ENCODE peak calls at places on chromosomes 13 and 19, in six cellular contexts. K, C, V, D, L and X are unnamed samples.
A peak's percentile ranks its signal among the peaks of the same experiment; 100 is the strongest.

GRCh38 chr13:79406597-79406908 is 498 bp upstream of the RBM26 start:
- DNase-seq in K (no peak), C (no peak), V (no peak), D (no peak), L (no peak), X (no peak)

GRCh38 chr19:20787766-20788165 is 11.7 kb downstream of the ZNF66 start:
- DNase-seq in K (no peak), C (no peak), V (no peak), D (no peak), L (no peak), X (peak; percentile 18)

GRCh38 chr13:72384879-72385278 is 342.6 kb downstream of the MZT1 start:
- DNase-seq in K (peak; percentile 13), C (no peak), V (peak; percentile 40), D (no peak), L (no peak), X (peak; percentile 75)

GRCh38 chr19:38702278-38702677 is 42.0 kb downstream of the CAPN12 start:
- DNase-seq in K (no peak), C (no peak), V (no peak), D (no peak), L (no peak), X (no peak)

GRCh38 chr13:111325146-111325890 is 4.9 kb downstream of the TEX29 start:
- DNase-seq in K (no peak), C (no peak), V (no peak), D (no peak), L (no peak), X (no peak)

GRCh38 chr13:28478127-28478526 is 16.8 kb downstream of the FLT1 start:
- DNase-seq in K (no peak), C (no peak), V (peak; percentile 73), D (no peak), L (no peak), X (no peak)

GRCh38 chr13:21117104-21117809 is 55.9 kb upstream of the LATS2 start:
- DNase-seq in K (no peak), C (no peak), V (no peak), D (no peak), L (no peak), X (no peak)

GRCh38 chr13:59750860-59751259 is 412.9 kb downstream of the DIAPH3 start:
- DNase-seq in K (peak; percentile 66), C (no peak), V (peak; percentile 72), D (no peak), L (no peak), X (peak; percentile 32)

GRCh38 chr13:94154362-94154761 is 325.1 kb downstream of the DCT start:
- DNase-seq in K (no peak), C (peak; percentile 40), V (no peak), D (peak; percentile 44), L (no peak), X (peak; percentile 32)

GRCh38 chr19:1455336-1456120 is 5.6 kb downstream of the APC2 start:
- DNase-seq in K (peak; percentile 46), C (peak; percentile 67), V (peak; percentile 54), D (no peak), L (no peak), X (peak; percentile 61)

GRCh38 chr13:43229506-43229905 is 206.1 kb downstream of the DNAJC15 start:
- DNase-seq in K (no peak), C (no peak), V (peak; percentile 85), D (no peak), L (no peak), X (no peak)

GRCh38 chr13:35716186-35716585 is 239.7 kb upstream of the MAB21L1 start:
- DNase-seq in K (peak; percentile 47), C (no peak), V (no peak), D (no peak), L (no peak), X (no peak)

GRCh38 chr13:24032674-24033073 is 127.8 kb upstream of the SPATA13 start:
- DNase-seq in K (no peak), C (no peak), V (no peak), D (no peak), L (no peak), X (no peak)

GRCh38 chr19:6723108-6723618 is 2.7 kb upstream of the C3 start:
- DNase-seq in K (peak; percentile 60), C (no peak), V (peak; percentile 24), D (no peak), L (no peak), X (peak; percentile 51)

GRCh38 chr19:6723738-6724137 is 3.3 kb upstream of the C3 start:
- DNase-seq in K (no peak), C (no peak), V (no peak), D (no peak), L (no peak), X (no peak)

GRCh38 chr19:6724631-6725185 is 4.3 kb upstream of the C3 start:
- DNase-seq in K (no peak), C (no peak), V (no peak), D (no peak), L (no peak), X (no peak)

GRCh38 chr19:6728346-6728745 is 7.9 kb upstream of the C3 start:
- DNase-seq in K (no peak), C (no peak), V (no peak), D (no peak), L (no peak), X (no peak)

DNA sequence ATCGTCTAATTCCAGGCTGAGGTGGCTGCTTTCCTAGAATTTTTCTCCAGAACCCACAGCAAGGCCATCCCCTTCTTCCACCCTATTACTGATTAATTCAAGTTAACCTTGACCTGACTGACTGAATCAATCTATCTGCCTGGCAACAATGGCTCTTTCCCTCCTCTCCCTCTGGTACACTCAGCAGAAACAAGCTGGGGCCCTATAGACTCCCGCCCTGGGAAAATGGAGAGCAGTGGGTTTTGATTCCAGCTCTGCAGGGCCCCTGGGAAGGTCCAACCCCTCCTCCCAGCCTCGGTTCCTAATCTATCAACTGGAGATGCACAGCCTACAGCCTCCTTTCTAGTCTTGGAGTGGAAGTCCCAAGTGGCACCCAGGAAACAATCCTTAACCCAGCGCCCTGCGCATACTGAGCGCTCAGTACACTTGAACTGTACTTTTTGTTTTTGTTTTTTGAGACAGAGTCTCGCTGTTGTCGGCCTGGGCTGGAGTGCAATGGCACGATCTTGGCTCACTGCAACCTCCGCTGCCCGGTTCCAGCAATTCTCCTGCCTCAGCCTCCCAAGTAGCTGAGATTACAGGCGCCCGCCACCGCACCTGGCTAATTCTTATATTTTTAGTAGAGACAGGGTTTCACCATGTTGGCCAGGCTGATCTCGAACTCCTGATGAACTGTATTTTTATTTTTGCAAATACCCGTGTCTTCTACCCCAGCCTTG is 5.2 kb upstream of the C3 start:
- DNase-seq in K (no peak), C (no peak), V (no peak), D (no peak), L (no peak), X (no peak)
- H3K4me1 ChIP-seq in K (peaks cover 25% of the 10 kb centered on the region), C (peaks cover 67% of the 10 kb centered on the region), V (peaks cover 23% of the 10 kb centered on the region), D (peaks cover 7% of the 10 kb centered on the region), L (no peaks in the 10 kb centered on the region), X (peaks cover 19% of the 10 kb centered on the region)

GRCh38 chr13:75410207-75410606 is 71.8 kb downstream of the TBC1D4 start:
- DNase-seq in K (no peak), C (no peak), V (no peak), D (no peak), L (no peak), X (no peak)

GRCh38 chr13:75404721-75405120 is 77.2 kb downstream of the TBC1D4 start:
- DNase-seq in K (no peak), C (no peak), V (no peak), D (no peak), L (no peak), X (no peak)

GRCh38 chr13:75407998-75408397 is 74.0 kb downstream of the TBC1D4 start:
- DNase-seq in K (no peak), C (no peak), V (no peak), D (no peak), L (no peak), X (no peak)

GRCh38 chr13:75405976-75406703 is 75.8 kb downstream of the TBC1D4 start:
- DNase-seq in K (no peak), C (no peak), V (peak; percentile 61), D (no peak), L (no peak), X (no peak)

GRCh38 chr13:75407473-75407872 is 74.5 kb downstream of the TBC1D4 start:
- DNase-seq in K (no peak), C (no peak), V (no peak), D (no peak), L (no peak), X (no peak)
- H3K4me1 ChIP-seq in K (no peaks in the 10 kb centered on the region), C (no peaks in the 10 kb centered on the region), V (peaks cover 3% of the 10 kb centered on the region), D (no peaks in the 10 kb centered on the region), L (peaks cover 43% of the 10 kb centered on the region), X (no peaks in the 10 kb centered on the region)

DNA sequence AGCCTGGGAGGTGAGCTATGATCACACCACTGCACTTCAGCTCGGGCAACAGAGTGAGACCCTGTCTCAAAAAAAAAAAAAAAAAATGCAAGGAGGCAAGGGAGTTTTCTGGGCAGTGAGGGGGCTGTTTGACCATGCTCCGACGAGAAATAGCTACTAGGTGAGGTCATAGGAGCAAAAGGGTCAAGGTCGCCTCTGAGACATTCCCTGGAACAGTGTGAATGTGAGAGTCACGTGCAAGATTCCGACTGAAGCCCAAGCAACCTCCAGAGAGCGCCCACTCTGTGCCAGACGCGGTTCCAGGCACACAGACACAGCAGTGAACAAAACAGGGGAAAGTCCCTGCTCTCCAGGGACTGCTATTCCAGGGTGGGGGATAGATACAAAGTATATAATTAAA is 2.5 kb downstream of the ZNRF4 start:
- DNase-seq in K (no peak), C (no peak), V (no peak), D (no peak), L (no peak), X (no peak)
- H3K4me1 ChIP-seq in K (no peaks in the 10 kb centered on the region), C (no peaks in the 10 kb centered on the region), V (peaks cover 2% of the 10 kb centered on the region), D (no peaks in the 10 kb centered on the region), L (no peaks in the 10 kb centered on the region), X (no peaks in the 10 kb centered on the region)

DNA sequence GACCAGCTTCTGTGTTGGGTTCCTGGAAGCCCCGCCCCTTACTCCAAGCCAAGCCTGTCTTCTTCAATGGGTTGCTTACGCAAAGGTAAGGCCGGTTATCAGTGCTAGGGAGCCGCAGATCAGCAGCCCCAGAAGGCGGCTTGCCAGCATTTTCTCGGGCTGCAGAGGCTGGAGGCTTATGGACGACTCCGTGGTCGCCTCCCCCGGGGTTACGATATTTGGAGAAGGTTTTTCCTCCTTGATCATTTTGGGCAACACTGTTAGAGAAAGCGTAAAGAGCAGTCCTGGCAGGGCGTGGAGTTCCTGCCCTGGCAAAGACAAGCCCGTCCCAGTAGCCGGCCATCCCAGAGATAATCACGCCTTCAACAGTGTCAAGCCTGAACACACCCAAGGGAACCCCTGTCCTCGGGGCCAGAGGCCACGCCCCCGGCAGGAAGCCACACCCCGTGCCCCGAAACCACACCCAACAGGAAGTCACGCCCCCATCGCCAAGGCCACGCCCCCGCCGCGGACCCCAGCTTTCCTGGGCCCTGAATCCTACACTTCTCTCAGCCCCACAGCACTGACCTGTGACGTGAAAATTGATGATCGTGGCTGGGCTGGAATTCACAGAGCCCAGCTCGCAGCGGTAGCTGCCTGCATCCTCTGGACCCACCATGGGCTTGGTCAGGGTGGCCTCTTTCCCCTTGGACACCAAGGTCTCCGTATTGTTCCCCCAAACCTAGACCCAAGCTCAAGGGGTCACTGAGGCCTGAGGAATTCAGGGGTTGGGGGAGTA is 1.0 kb upstream of the RASIP1 start:
- DNase-seq in K (no peak), C (peak; percentile 66), V (no peak), D (no peak), L (peak; percentile 65), X (no peak)
- H3K4me1 ChIP-seq in K (peaks cover 9% of the 10 kb centered on the region), C (peaks cover 52% of the 10 kb centered on the region), V (peaks cover 14% of the 10 kb centered on the region), D (peaks cover 19% of the 10 kb centered on the region), L (peaks cover 28% of the 10 kb centered on the region), X (peaks cover 6% of the 10 kb centered on the region)

GRCh38 chr19:10729406-10729805 is 11.5 kb downstream of the DNM2 start:
- DNase-seq in K (no peak), C (no peak), V (no peak), D (no peak), L (no peak), X (no peak)
- H3K4me1 ChIP-seq in K (peaks cover 4% of the 10 kb centered on the region), C (peaks cover 99% of the 10 kb centered on the region), V (peaks cover 13% of the 10 kb centered on the region), D (peaks cover 13% of the 10 kb centered on the region), L (peaks cover 86% of the 10 kb centered on the region), X (no peaks in the 10 kb centered on the region)

GRCh38 chr13:41465965-41466364 is 8.6 kb downstream of the RGCC start:
- DNase-seq in K (no peak), C (no peak), V (no peak), D (no peak), L (no peak), X (no peak)
- H3K4me1 ChIP-seq in K (no peaks in the 10 kb centered on the region), C (peaks cover 44% of the 10 kb centered on the region), V (peaks cover 18% of the 10 kb centered on the region), D (peaks cover 24% of the 10 kb centered on the region), L (peaks cover 16% of the 10 kb centered on the region), X (peaks cover 11% of the 10 kb centered on the region)